ENCODE peak calls at places on chromosomes 1 and 21, in six cellular contexts. V is A549, B is upper lobe of left lung, Q is HepG2, I is GM12878, E is K562. D is an unnamed sample.
A peak's percentile ranks its signal among the peaks of the same experiment; 100 is the strongest.

GRCh38 chr1:57927003-57927402 is 503.1 kb upstream of the DAB1 start:
- ATAC-seq in V (no peak), B (no peak), Q (no peak), I (peak; percentile 70), E (no peak), D (no peak)

GRCh38 chr1:160665330-160666078 is 18.7 kb upstream of the SLAMF1 start:
- ATAC-seq in V (no peak), B (peak; percentile 79), Q (no peak), I (peak; percentile 39), E (peak; percentile 91), D (peak; percentile 50)

GRCh38 chr1:109484519-109484975 is 842 bp downstream of the ATXN7L2 start:
- ATAC-seq in V (peak; percentile 10), B (no peak), Q (no peak), I (peak; percentile 14), E (peak; percentile 34), D (no peak)

GRCh38 chr1:3451994-3452865 is 2.2 kb upstream of the ARHGEF16 start:
- ATAC-seq in V (no peak), B (no peak), Q (no peak), I (no peak), E (no peak), D (no peak)

GRCh38 chr21:37804001-37804400 is 112.3 kb downstream of the KCNJ6 start:
- ATAC-seq in V (no peak), B (no peak), Q (no peak), I (no peak), E (no peak), D (no peak)

GRCh38 chr1:232709339-232709738 is 79.4 kb upstream of the SIPA1L2 start:
- ATAC-seq in V (no peak), B (no peak), Q (no peak), I (no peak), E (no peak), D (no peak)

GRCh38 chr1:240709676-240710075 is 97.7 kb upstream of the GREM2 start:
- ATAC-seq in V (no peak), B (no peak), Q (no peak), I (peak; percentile 72), E (no peak), D (no peak)

GRCh38 chr1:245260116-245260882 is 105.5 kb downstream of the KIF26B start:
- ATAC-seq in V (no peak), B (no peak), Q (no peak), I (no peak), E (no peak), D (no peak)

GRCh38 chr1:230698130-230698529 is 15.8 kb downstream of the AGT start:
- ATAC-seq in V (no peak), B (no peak), Q (no peak), I (no peak), E (peak; percentile 21), D (no peak)

GRCh38 chr1:113551728-113552127 is 161.4 kb downstream of the MAGI3 start:
- ATAC-seq in V (no peak), B (no peak), Q (no peak), I (no peak), E (no peak), D (no peak)

GRCh38 chr1:58438468-58438867 is 108.1 kb downstream of the OMA1 start:
- ATAC-seq in V (no peak), B (no peak), Q (peak; percentile 70), I (no peak), E (no peak), D (no peak)

GRCh38 chr1:94039514-94039870 is 81.5 kb downstream of the ABCA4 start:
- ATAC-seq in V (peak; percentile 87), B (peak; percentile 62), Q (peak; percentile 73), I (peak; percentile 65), E (peak; percentile 88), D (peak; percentile 26)

GRCh38 chr1:205672395-205672889 is 7.9 kb downstream of the SLC45A3 start:
- ATAC-seq in V (peak; percentile 12), B (no peak), Q (no peak), I (no peak), E (peak; percentile 59), D (no peak)
- TF ChIP-seq CTCF in V (no peak), B (no peak), Q (no peak), I (peak; percentile 3), E (peak; percentile 75), D (no peak)

DNA sequence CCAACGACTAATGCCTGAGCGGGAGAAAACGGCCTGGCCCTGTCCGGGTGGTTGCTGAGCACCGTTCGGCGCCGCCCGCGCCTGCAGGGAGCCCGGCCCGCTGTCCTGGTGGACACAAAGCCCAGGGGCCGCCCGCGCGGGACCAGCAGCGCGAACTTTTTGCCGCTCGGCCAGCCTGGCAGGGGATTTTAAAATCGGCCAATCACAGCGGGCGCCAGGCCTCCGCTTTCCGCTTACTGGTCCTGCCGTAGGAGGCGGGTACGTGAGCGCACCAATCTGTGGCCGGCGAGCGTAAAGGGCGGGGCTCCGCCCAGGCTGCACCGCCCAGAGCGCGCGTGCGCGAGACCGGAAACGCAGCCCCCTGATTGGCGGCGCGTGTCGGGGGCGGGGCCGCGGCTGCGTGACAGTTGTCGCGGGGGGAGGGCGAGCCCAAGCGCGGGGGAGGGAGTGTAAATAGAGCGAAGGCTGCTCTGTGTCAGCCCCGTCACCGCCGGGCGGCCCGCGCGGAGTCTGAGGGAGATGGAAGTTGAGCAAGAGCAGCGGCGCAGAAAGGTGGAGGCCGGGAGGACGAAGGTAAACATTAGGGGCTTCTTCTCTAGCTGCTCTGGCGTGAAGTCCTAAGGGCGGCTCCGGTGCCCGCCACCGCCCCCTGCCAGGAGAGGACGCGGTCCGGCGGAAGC is at the start of the genes C21orf58 and PCNT:
- ATAC-seq in V (peak; percentile 92), B (peak; percentile 98), Q (peak; percentile 84), I (peak; percentile 91), E (peak; percentile 84), D (peak; percentile 94)
- TF ChIP-seq EP300 in V (no peak), B (no peak), Q (no peak), I (no peak), E (peak; percentile 13), D (no peak)

GRCh38 chr1:111621050-111621449 is 1.5 kb downstream of the RAP1A start:
- ATAC-seq in V (no peak), B (no peak), Q (no peak), I (peak; percentile 1), E (no peak), D (no peak)

GRCh38 chr1:111619635-111620411 is at the start of gene RAP1A:
- ATAC-seq in V (peak; percentile 95), B (peak; percentile 97), Q (peak; percentile 93), I (peak; percentile 64), E (peak; percentile 88), D (peak; percentile 94)

GRCh38 chr1:111618081-111618480 is 1.5 kb upstream of the RAP1A start:
- ATAC-seq in V (no peak), B (no peak), Q (no peak), I (no peak), E (no peak), D (no peak)

GRCh38 chr1:111620412-111620971 is 903 bp downstream of the RAP1A start:
- ATAC-seq in V (peak; percentile 65), B (no peak), Q (peak; percentile 58), I (peak; percentile 18), E (peak; percentile 72), D (peak; percentile 29)

GRCh38 chr1:111618953-111619634 is 495 bp upstream of the RAP1A start:
- ATAC-seq in V (peak; percentile 14), B (no peak), Q (peak; percentile 5), I (peak; percentile 0), E (no peak), D (no peak)
- H3K27ac ChIP-seq in V (peak overlapping the region; percentile 91), B (peak overlapping the region; percentile 99), Q (no peak overlapping the region), I (peak overlapping the region; percentile 87), E (peak overlapping the region; percentile 48), D (peak overlapping the region; percentile 92)

GRCh38 chr1:23664837-23665795 is 26.5 kb upstream of the RPL11 start:
- ATAC-seq in V (peak; percentile 59), B (no peak), Q (no peak), I (peak; percentile 89), E (peak; percentile 80), D (no peak)
- TF ChIP-seq CTCF in V (peak; percentile 40), B (no peak), Q (peak; percentile 50), I (peak; percentile 45), E (peak; percentile 72), D (no peak)

GRCh38 chr1:208438262-208438661 is 194.1 kb upstream of the PLXNA2 start:
- ATAC-seq in V (no peak), B (no peak), Q (no peak), I (no peak), E (no peak), D (no peak)

GRCh38 chr1:208434008-208434407 is 189.8 kb upstream of the PLXNA2 start:
- ATAC-seq in V (no peak), B (no peak), Q (no peak), I (no peak), E (no peak), D (no peak)

GRCh38 chr1:208432346-208432745 is 188.2 kb upstream of the PLXNA2 start:
- ATAC-seq in V (no peak), B (peak; percentile 39), Q (no peak), I (no peak), E (no peak), D (no peak)

GRCh38 chr1:208433086-208433485 is 188.9 kb upstream of the PLXNA2 start:
- ATAC-seq in V (no peak), B (no peak), Q (no peak), I (no peak), E (no peak), D (no peak)

GRCh38 chr1:208437416-208437815 is 193.2 kb upstream of the PLXNA2 start:
- ATAC-seq in V (no peak), B (no peak), Q (no peak), I (no peak), E (no peak), D (no peak)
- TF ChIP-seq EP300 in V (no peak), B (no peak), Q (no peak), I (no peak), E (no peak), D (no peak)